ENCODE peak calls at places on chromosome 1, in eight cellular contexts. I is fibroblast of pulmonary artery, D is astrocyte of the spinal cord, R is cardiac muscle cell, J is testis, X is NB4, O is mammary epithelial cell, E is bronchial epithelial cell. L is an unnamed sample.

GRCh38 chr1:48030211-48030610 is 33.0 kb upstream of the TRABD2B start:
- DNase-seq in I (no peak), D (no peak), R (no peak), J (no peak), X (no peak), O (no peak), E (no peak), L (no peak)

GRCh38 chr1:26541816-26542711 is 12.5 kb downstream of the RPS6KA1 start:
- DNase-seq in I (peak), D (no peak), R (peak), J (peak), X (peak), O (peak), E (peak), L (peak)

GRCh38 chr1:20719261-20719660 is 1.5 kb upstream of the KIF17 start:
- DNase-seq in I (no peak), D (no peak), R (no peak), J (no peak), X (no peak), O (no peak), E (no peak), L (no peak)

GRCh38 chr1:204453141-204453772 is 41.3 kb downstream of the PIK3C2B start:
- DNase-seq in I (no peak), D (no peak), R (no peak), J (no peak), X (no peak), O (no peak), E (peak), L (no peak)

GRCh38 chr1:221766210-221766609 is 24.3 kb upstream of the DUSP10 start:
- DNase-seq in I (peak), D (peak), R (peak), J (no peak), X (no peak), O (no peak), E (no peak), L (peak)

GRCh38 chr1:155082301-155082940 is 3.8 kb downstream of the EFNA3 start:
- DNase-seq in I (no peak), D (no peak), R (no peak), J (no peak), X (no peak), O (no peak), E (no peak), L (no peak)

GRCh38 chr1:77511440-77511840 is 171.0 kb downstream of the ZZZ3 start:
- DNase-seq in I (peak), D (peak), R (peak), J (no peak), X (no peak), O (no peak), E (peak), L (peak)

GRCh38 chr1:9105336-9105867 is 23.5 kb downstream of the GPR157 start:
- DNase-seq in I (no peak), D (no peak), R (no peak), J (no peak), X (no peak), O (no peak), E (no peak), L (no peak)

GRCh38 chr1:176959461-176959860 is 205.1 kb downstream of the ASTN1 start:
- DNase-seq in I (no peak), D (no peak), R (no peak), J (no peak), X (no peak), O (no peak), E (no peak), L (no peak)

GRCh38 chr1:232599178-232600041 is 30.5 kb downstream of the SIPA1L2 start:
- DNase-seq in I (no peak), D (no peak), R (no peak), J (no peak), X (peak), O (no peak), E (no peak), L (no peak)

GRCh38 chr1:8965121-8965820 is 19.6 kb downstream of the CA6 start:
- DNase-seq in I (no peak), D (no peak), R (peak), J (no peak), X (no peak), O (no peak), E (no peak), L (peak)

GRCh38 chr1:150513275-150513885 is 2.2 kb upstream of the FALEC start:
- DNase-seq in I (no peak), D (no peak), R (no peak), J (no peak), X (no peak), O (peak), E (peak), L (no peak)

GRCh38 chr1:35499652-35500176 is 57.5 kb downstream of the KIAA0319L start:
- DNase-seq in I (no peak), D (no peak), R (no peak), J (no peak), X (no peak), O (no peak), E (no peak), L (no peak)

GRCh38 chr1:207890136-207890738 is 20.7 kb downstream of the CD34 start:
- DNase-seq in I (peak), D (peak), R (peak), J (peak), X (peak), O (peak), E (peak), L (peak)

GRCh38 chr1:31510853-31511789 is 65.2 kb upstream of the TINAGL1 start:
- DNase-seq in I (no peak), D (no peak), R (no peak), J (no peak), X (no peak), O (peak), E (peak), L (no peak)

GRCh38 chr1:30793209-30793608 is 35.6 kb upstream of the LAPTM5 start:
- DNase-seq in I (no peak), D (no peak), R (no peak), J (no peak), X (no peak), O (no peak), E (no peak), L (no peak)

GRCh38 chr1:228393268-228393699 is 13.4 kb downstream of the TRIM11 start:
- DNase-seq in I (peak), D (peak), R (peak), J (no peak), X (peak), O (no peak), E (peak), L (peak)

GRCh38 chr1:37691497-37692077 is 729 bp upstream of the CDCA8 start:
- DNase-seq in I (peak), D (peak), R (peak), J (peak), X (peak), O (peak), E (peak), L (peak)

GRCh38 chr1:28592314-28593071 is 428 bp downstream of the RAB42 start:
- DNase-seq in I (no peak), D (no peak), R (no peak), J (no peak), X (no peak), O (no peak), E (no peak), L (no peak)

GRCh38 chr1:2632051-2632430 is 775 bp downstream of the MMEL1 start:
- DNase-seq in I (no peak), D (no peak), R (no peak), J (no peak), X (no peak), O (no peak), E (no peak), L (no peak)

GRCh38 chr1:55310517-55310927 is 95.4 kb upstream of the USP24 start:
- DNase-seq in I (peak), D (peak), R (peak), J (no peak), X (peak), O (peak), E (peak), L (peak)

GRCh38 chr1:194647118-194647517 is 1460.7 kb upstream of the B3GALT2 start:
- DNase-seq in I (no peak), D (no peak), R (no peak), J (no peak), X (no peak), O (no peak), E (no peak), L (no peak)

GRCh38 chr1:8815582-8816285 is 1.7 kb downstream of the RERE start:
- DNase-seq in I (peak), D (peak), R (peak), J (no peak), X (no peak), O (peak), E (no peak), L (peak)

GRCh38 chr1:44723496-44724407 is 7.2 kb downstream of the RNU5D-1 start:
- DNase-seq in I (no peak), D (no peak), R (no peak), J (no peak), X (peak), O (no peak), E (no peak), L (no peak)

DNA sequence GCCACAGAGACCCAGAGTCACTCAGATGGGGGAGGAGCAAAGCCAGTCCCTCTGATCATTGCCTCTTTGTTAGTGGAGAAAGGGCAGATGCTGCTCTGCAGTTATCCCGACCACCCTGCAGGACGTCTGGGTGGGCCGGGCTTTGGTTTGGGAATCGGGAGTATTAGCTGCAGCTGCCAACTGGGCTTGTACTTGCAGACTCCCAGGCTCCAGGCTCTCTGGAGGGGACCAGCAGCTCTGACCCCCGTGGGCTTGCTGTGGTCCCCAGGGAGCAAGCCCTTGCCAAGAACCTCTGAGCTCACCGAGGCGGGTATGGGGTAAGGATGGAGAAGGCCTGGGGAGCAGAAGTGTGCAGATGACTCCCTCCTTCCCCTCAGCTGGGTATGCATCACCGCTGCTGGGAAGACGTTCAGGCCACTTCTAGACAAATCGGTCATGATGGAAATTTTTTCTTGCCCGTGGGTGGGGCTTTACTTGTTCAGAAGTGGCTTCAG is 21.6 kb downstream of the MAPKAPK2 start:
- DNase-seq in I (peak), D (peak), R (peak), J (no peak), X (peak), O (no peak), E (no peak), L (peak)
- H3K4me3 ChIP-seq in I (no peak), D (no peak), R (no peak), J (no peak), X (no peak), O (no peak), E (no peak), L (peak)

GRCh38 chr1:51231121-51231520 is 5.0 kb upstream of the RNF11 start:
- DNase-seq in I (no peak), D (no peak), R (peak), J (no peak), X (no peak), O (peak), E (peak), L (peak)
- H3K4me3 ChIP-seq in I (no peak), D (no peak), R (no peak), J (no peak), X (no peak), O (no peak), E (no peak), L (no peak)

DNA sequence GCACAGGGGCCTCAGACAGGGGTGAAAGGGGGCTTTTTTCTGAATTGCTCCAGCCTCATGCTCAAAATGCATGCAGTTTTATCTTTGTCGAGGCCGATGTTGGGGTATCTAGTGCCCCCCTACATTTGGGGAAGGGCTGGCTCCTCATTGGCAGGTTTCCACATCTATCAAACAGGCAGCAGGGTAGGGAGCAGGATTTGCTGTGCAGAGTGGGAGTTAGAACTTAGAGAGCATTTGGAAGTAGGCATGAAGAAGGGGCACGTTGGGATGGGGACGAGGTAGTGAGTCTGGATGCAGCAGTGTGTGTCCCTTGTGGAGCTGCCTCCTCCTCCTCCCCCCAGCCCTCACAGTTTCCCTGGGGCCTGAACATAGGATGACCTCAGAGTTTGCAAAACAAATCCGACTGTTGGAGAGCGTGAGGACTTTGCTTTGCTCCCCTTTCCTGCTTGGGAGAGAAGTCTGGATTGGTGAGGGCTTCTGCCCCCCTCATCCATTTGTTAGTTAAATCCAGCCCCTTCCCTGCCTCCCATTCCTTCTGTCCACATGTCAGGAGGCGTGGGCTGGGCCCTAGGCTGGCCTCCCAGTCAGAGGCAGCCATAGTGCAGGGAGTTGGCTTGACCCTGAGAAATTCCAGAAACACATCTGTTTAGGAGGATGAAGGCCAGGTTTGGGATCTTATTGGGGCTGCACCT is 36.9 kb upstream of the GPR37L1 start:
- DNase-seq in I (peak), D (no peak), R (peak), J (peak), X (no peak), O (no peak), E (peak), L (peak)
- H3K4me3 ChIP-seq in I (no peak), D (no peak), R (no peak), J (no peak), X (no peak), O (no peak), E (no peak), L (no peak)

GRCh38 chr1:110961902-110962301 is 1.8 kb downstream of the LRIF1 start:
- DNase-seq in I (no peak), D (no peak), R (no peak), J (no peak), X (no peak), O (no peak), E (no peak), L (no peak)

GRCh38 chr1:110957798-110958197 is 5.9 kb downstream of the LRIF1 start:
- DNase-seq in I (no peak), D (no peak), R (no peak), J (no peak), X (no peak), O (no peak), E (no peak), L (no peak)

GRCh38 chr1:110963666-110964399 is at the start of gene LRIF1:
- DNase-seq in I (peak), D (peak), R (peak), J (peak), X (peak), O (peak), E (peak), L (peak)

GRCh38 chr1:110962892-110963665 is 643 bp downstream of the LRIF1 start:
- DNase-seq in I (peak), D (peak), R (peak), J (peak), X (peak), O (peak), E (peak), L (peak)

DNA sequence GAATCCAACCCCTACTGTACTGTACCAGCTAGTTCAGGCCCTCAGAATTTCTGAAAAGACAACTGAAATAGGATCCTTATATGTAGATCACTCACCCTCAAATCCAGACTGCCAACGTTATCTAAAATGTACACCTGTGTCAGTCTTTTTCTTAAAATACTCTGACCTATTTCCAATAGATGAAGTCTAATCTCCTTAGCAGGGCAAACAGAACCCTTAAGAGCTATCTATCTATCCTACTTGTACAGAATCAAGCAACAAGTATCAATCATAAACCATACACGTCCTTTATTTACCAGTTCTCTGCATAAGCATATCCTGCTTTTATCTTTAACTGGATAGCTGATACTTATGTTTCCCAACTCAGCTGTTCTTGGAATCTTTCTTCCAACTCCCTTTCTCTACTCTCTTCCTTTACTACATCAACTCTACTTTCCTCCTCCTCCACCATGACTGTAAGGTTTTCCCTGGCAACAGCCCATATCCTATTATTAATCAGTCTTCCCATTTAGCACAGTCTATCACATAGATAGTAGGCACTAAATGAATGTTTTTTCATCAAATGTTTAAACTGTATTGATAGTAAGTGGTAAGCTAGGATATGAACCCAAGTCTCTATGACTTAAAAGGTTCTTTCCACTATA is 2.8 kb downstream of the LRIF1 start:
- DNase-seq in I (no peak), D (no peak), R (no peak), J (no peak), X (no peak), O (no peak), E (no peak), L (no peak)
- H3K4me3 ChIP-seq in I (no peak), D (no peak), R (no peak), J (no peak), X (peak), O (peak), E (no peak), L (no peak)

L was measured in cardiac fibroblast.